ENCODE peak calls at places on chromosomes 5 and 9, in ten cellular contexts. One of them, this sample, is unnamed.

GRCh38 chr5:151523335-151523734 is 67.8 kb downstream of the FAT2 start:
- DNase-seq in HCT116: peak
- DNase-seq in left ventricle myocardium inferior: no peak
- DNase-seq in cardiac fibroblast: peak
- DNase-seq in fibroblast of pulmonary artery: peak
- DNase-seq in kidney: no peak
- DNase-seq in astrocyte of the spinal cord: peak
- DNase-seq in CD4-positive, alpha-beta memory T cell: peak
- DNase-seq in aorta: no peak
- DNase-seq in heart left ventricle: no peak
- DNase-seq in this sample: no peak

GRCh38 chr5:65012411-65012972 is 243.8 kb downstream of the CWC27 start:
- DNase-seq in HCT116: no peak
- DNase-seq in left ventricle myocardium inferior: no peak
- DNase-seq in cardiac fibroblast: no peak
- DNase-seq in fibroblast of pulmonary artery: no peak
- DNase-seq in kidney: no peak
- DNase-seq in astrocyte of the spinal cord: no peak
- DNase-seq in CD4-positive, alpha-beta memory T cell: no peak
- DNase-seq in aorta: no peak
- DNase-seq in heart left ventricle: no peak
- DNase-seq in this sample: no peak

GRCh38 chr9:6467006-6467625 is 54.1 kb downstream of the UHRF2 start:
- DNase-seq in HCT116: no peak
- DNase-seq in left ventricle myocardium inferior: no peak
- DNase-seq in cardiac fibroblast: peak
- DNase-seq in fibroblast of pulmonary artery: peak
- DNase-seq in kidney: no peak
- DNase-seq in astrocyte of the spinal cord: no peak
- DNase-seq in CD4-positive, alpha-beta memory T cell: no peak
- DNase-seq in aorta: no peak
- DNase-seq in heart left ventricle: no peak
- DNase-seq in this sample: no peak

GRCh38 chr5:101393795-101394450 is 490.8 kb upstream of the ST8SIA4 start:
- DNase-seq in HCT116: no peak
- DNase-seq in left ventricle myocardium inferior: no peak
- DNase-seq in cardiac fibroblast: no peak
- DNase-seq in fibroblast of pulmonary artery: no peak
- DNase-seq in kidney: no peak
- DNase-seq in astrocyte of the spinal cord: no peak
- DNase-seq in CD4-positive, alpha-beta memory T cell: no peak
- DNase-seq in aorta: no peak
- DNase-seq in heart left ventricle: no peak
- DNase-seq in this sample: peak

GRCh38 chr9:95815961-95816360 is 59.5 kb upstream of the ERCC6L2 start:
- DNase-seq in HCT116: no peak
- DNase-seq in left ventricle myocardium inferior: no peak
- DNase-seq in cardiac fibroblast: no peak
- DNase-seq in fibroblast of pulmonary artery: no peak
- DNase-seq in kidney: no peak
- DNase-seq in astrocyte of the spinal cord: no peak
- DNase-seq in CD4-positive, alpha-beta memory T cell: no peak
- DNase-seq in aorta: no peak
- DNase-seq in heart left ventricle: no peak
- DNase-seq in this sample: no peak

GRCh38 chr5:53045263-53045662 is 56.1 kb downstream of the ITGA2 start:
- DNase-seq in HCT116: no peak
- DNase-seq in left ventricle myocardium inferior: no peak
- DNase-seq in cardiac fibroblast: no peak
- DNase-seq in fibroblast of pulmonary artery: no peak
- DNase-seq in kidney: no peak
- DNase-seq in astrocyte of the spinal cord: no peak
- DNase-seq in CD4-positive, alpha-beta memory T cell: no peak
- DNase-seq in aorta: no peak
- DNase-seq in heart left ventricle: no peak
- DNase-seq in this sample: no peak

GRCh38 chr9:16318516-16319060 is 551.9 kb downstream of the BNC2 start:
- DNase-seq in HCT116: no peak
- DNase-seq in left ventricle myocardium inferior: no peak
- DNase-seq in cardiac fibroblast: no peak
- DNase-seq in fibroblast of pulmonary artery: no peak
- DNase-seq in kidney: no peak
- DNase-seq in astrocyte of the spinal cord: no peak
- DNase-seq in CD4-positive, alpha-beta memory T cell: no peak
- DNase-seq in aorta: no peak
- DNase-seq in heart left ventricle: no peak
- DNase-seq in this sample: no peak

GRCh38 chr9:99231708-99232107 is 9.6 kb downstream of the SEC61B start:
- DNase-seq in HCT116: no peak
- DNase-seq in left ventricle myocardium inferior: no peak
- DNase-seq in cardiac fibroblast: no peak
- DNase-seq in fibroblast of pulmonary artery: peak
- DNase-seq in kidney: no peak
- DNase-seq in astrocyte of the spinal cord: no peak
- DNase-seq in CD4-positive, alpha-beta memory T cell: no peak
- DNase-seq in aorta: no peak
- DNase-seq in heart left ventricle: peak
- DNase-seq in this sample: no peak

GRCh38 chr5:136249678-136250266 is 56.8 kb upstream of the SMIM32 start:
- DNase-seq in HCT116: peak
- DNase-seq in left ventricle myocardium inferior: peak
- DNase-seq in cardiac fibroblast: peak
- DNase-seq in fibroblast of pulmonary artery: peak
- DNase-seq in kidney: no peak
- DNase-seq in astrocyte of the spinal cord: peak
- DNase-seq in CD4-positive, alpha-beta memory T cell: no peak
- DNase-seq in aorta: peak
- DNase-seq in heart left ventricle: peak
- DNase-seq in this sample: peak

GRCh38 chr9:18676501-18676900 is 202.5 kb downstream of the ADAMTSL1 start:
- DNase-seq in HCT116: no peak
- DNase-seq in left ventricle myocardium inferior: no peak
- DNase-seq in cardiac fibroblast: peak
- DNase-seq in fibroblast of pulmonary artery: no peak
- DNase-seq in kidney: no peak
- DNase-seq in astrocyte of the spinal cord: no peak
- DNase-seq in CD4-positive, alpha-beta memory T cell: no peak
- DNase-seq in aorta: no peak
- DNase-seq in heart left ventricle: no peak
- DNase-seq in this sample: no peak

GRCh38 chr5:81344736-81345135 is 43.3 kb downstream of the ZCCHC9 start:
- DNase-seq in HCT116: no peak
- DNase-seq in left ventricle myocardium inferior: no peak
- DNase-seq in cardiac fibroblast: no peak
- DNase-seq in fibroblast of pulmonary artery: no peak
- DNase-seq in kidney: no peak
- DNase-seq in astrocyte of the spinal cord: no peak
- DNase-seq in CD4-positive, alpha-beta memory T cell: no peak
- DNase-seq in aorta: no peak
- DNase-seq in heart left ventricle: no peak
- DNase-seq in this sample: no peak

GRCh38 chr9:21334969-21335632 is at the start of gene KLHL9:
- DNase-seq in HCT116: peak
- DNase-seq in left ventricle myocardium inferior: peak
- DNase-seq in cardiac fibroblast: peak
- DNase-seq in fibroblast of pulmonary artery: peak
- DNase-seq in kidney: peak
- DNase-seq in astrocyte of the spinal cord: peak
- DNase-seq in CD4-positive, alpha-beta memory T cell: peak
- DNase-seq in aorta: peak
- DNase-seq in heart left ventricle: peak
- DNase-seq in this sample: peak

GRCh38 chr5:147509041-147509709 is 693 bp downstream of the DPYSL3 start:
- DNase-seq in HCT116: no peak
- DNase-seq in left ventricle myocardium inferior: peak
- DNase-seq in cardiac fibroblast: peak
- DNase-seq in fibroblast of pulmonary artery: no peak
- DNase-seq in kidney: peak
- DNase-seq in astrocyte of the spinal cord: no peak
- DNase-seq in CD4-positive, alpha-beta memory T cell: no peak
- DNase-seq in aorta: peak
- DNase-seq in heart left ventricle: peak
- DNase-seq in this sample: no peak

GRCh38 chr5:118990582-118990981 is 2.2 kb upstream of the DTWD2 start:
- DNase-seq in HCT116: no peak
- DNase-seq in left ventricle myocardium inferior: no peak
- DNase-seq in cardiac fibroblast: no peak
- DNase-seq in fibroblast of pulmonary artery: no peak
- DNase-seq in kidney: no peak
- DNase-seq in astrocyte of the spinal cord: no peak
- DNase-seq in CD4-positive, alpha-beta memory T cell: no peak
- DNase-seq in aorta: no peak
- DNase-seq in heart left ventricle: no peak
- DNase-seq in this sample: no peak

GRCh38 chr9:115694014-115694413 is 459.6 kb upstream of the PAPPA start:
- DNase-seq in HCT116: no peak
- DNase-seq in left ventricle myocardium inferior: no peak
- DNase-seq in cardiac fibroblast: peak
- DNase-seq in fibroblast of pulmonary artery: peak
- DNase-seq in kidney: no peak
- DNase-seq in astrocyte of the spinal cord: peak
- DNase-seq in CD4-positive, alpha-beta memory T cell: no peak
- DNase-seq in aorta: no peak
- DNase-seq in heart left ventricle: no peak
- DNase-seq in this sample: peak

GRCh38 chr5:171709930-171710329 is 75.7 kb upstream of the SMIM23 start:
- DNase-seq in HCT116: no peak
- DNase-seq in left ventricle myocardium inferior: peak
- DNase-seq in cardiac fibroblast: no peak
- DNase-seq in fibroblast of pulmonary artery: no peak
- DNase-seq in kidney: no peak
- DNase-seq in astrocyte of the spinal cord: peak
- DNase-seq in CD4-positive, alpha-beta memory T cell: no peak
- DNase-seq in aorta: no peak
- DNase-seq in heart left ventricle: peak
- DNase-seq in this sample: no peak

GRCh38 chr5:118070041-118070440 is 918.3 kb downstream of the DTWD2 start:
- DNase-seq in HCT116: no peak
- DNase-seq in left ventricle myocardium inferior: no peak
- DNase-seq in cardiac fibroblast: no peak
- DNase-seq in fibroblast of pulmonary artery: no peak
- DNase-seq in kidney: no peak
- DNase-seq in astrocyte of the spinal cord: no peak
- DNase-seq in CD4-positive, alpha-beta memory T cell: no peak
- DNase-seq in aorta: no peak
- DNase-seq in heart left ventricle: no peak
- DNase-seq in this sample: no peak

GRCh38 chr5:65815156-65815555 is 93.2 kb downstream of the NLN start:
- DNase-seq in HCT116: no peak
- DNase-seq in left ventricle myocardium inferior: no peak
- DNase-seq in cardiac fibroblast: peak
- DNase-seq in fibroblast of pulmonary artery: peak
- DNase-seq in kidney: no peak
- DNase-seq in astrocyte of the spinal cord: no peak
- DNase-seq in CD4-positive, alpha-beta memory T cell: no peak
- DNase-seq in aorta: no peak
- DNase-seq in heart left ventricle: no peak
- DNase-seq in this sample: no peak

GRCh38 chr9:104868687-104869404 is 59.1 kb downstream of the ABCA1 start:
- DNase-seq in HCT116: no peak
- DNase-seq in left ventricle myocardium inferior: peak
- DNase-seq in cardiac fibroblast: peak
- DNase-seq in fibroblast of pulmonary artery: peak
- DNase-seq in kidney: peak
- DNase-seq in astrocyte of the spinal cord: peak
- DNase-seq in CD4-positive, alpha-beta memory T cell: no peak
- DNase-seq in aorta: peak
- DNase-seq in heart left ventricle: peak
- DNase-seq in this sample: peak
- H3K4me3 ChIP-seq in HCT116: no peak
- H3K4me3 ChIP-seq in left ventricle myocardium inferior: no peak
- H3K4me3 ChIP-seq in cardiac fibroblast: no peak
- H3K4me3 ChIP-seq in fibroblast of pulmonary artery: no peak
- H3K4me3 ChIP-seq in kidney: no peak
- H3K4me3 ChIP-seq in astrocyte of the spinal cord: no peak
- H3K4me3 ChIP-seq in CD4-positive, alpha-beta memory T cell: no peak
- H3K4me3 ChIP-seq in aorta: no peak
- H3K4me3 ChIP-seq in heart left ventricle: no peak
- H3K4me3 ChIP-seq in this sample: no peak

GRCh38 chr9:98087420-98088354 is 31.2 kb downstream of the NANS start:
- DNase-seq in HCT116: no peak
- DNase-seq in left ventricle myocardium inferior: peak
- DNase-seq in cardiac fibroblast: peak
- DNase-seq in fibroblast of pulmonary artery: peak
- DNase-seq in kidney: peak
- DNase-seq in astrocyte of the spinal cord: peak
- DNase-seq in CD4-positive, alpha-beta memory T cell: no peak
- DNase-seq in aorta: peak
- DNase-seq in heart left ventricle: peak
- DNase-seq in this sample: peak
- H3K4me3 ChIP-seq in HCT116: no peak
- H3K4me3 ChIP-seq in left ventricle myocardium inferior: peak
- H3K4me3 ChIP-seq in cardiac fibroblast: peak
- H3K4me3 ChIP-seq in fibroblast of pulmonary artery: peak
- H3K4me3 ChIP-seq in kidney: no peak
- H3K4me3 ChIP-seq in astrocyte of the spinal cord: peak
- H3K4me3 ChIP-seq in CD4-positive, alpha-beta memory T cell: no peak
- H3K4me3 ChIP-seq in aorta: peak
- H3K4me3 ChIP-seq in heart left ventricle: peak
- H3K4me3 ChIP-seq in this sample: peak

DNA sequence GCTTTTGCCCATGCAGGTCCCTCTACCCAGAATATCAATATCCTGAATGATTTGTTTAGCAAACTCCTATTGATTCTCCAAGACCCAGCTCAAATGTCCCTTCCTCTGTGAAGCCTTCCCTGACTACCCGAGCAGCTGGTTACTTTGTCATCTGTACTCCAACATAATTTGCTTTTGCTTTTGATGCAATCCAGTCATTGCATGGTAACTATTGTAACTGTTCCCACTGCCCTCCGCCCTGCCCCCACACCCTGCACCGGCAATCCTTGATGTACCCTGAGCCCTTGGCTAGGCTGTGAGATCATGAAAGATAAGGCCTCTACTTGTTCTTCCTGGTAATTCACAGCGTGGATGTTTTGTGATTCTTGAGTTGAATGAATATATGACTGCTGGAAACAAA is 119.9 kb upstream of the BOD1 start:
- DNase-seq in HCT116: no peak
- DNase-seq in left ventricle myocardium inferior: no peak
- DNase-seq in cardiac fibroblast: no peak
- DNase-seq in fibroblast of pulmonary artery: no peak
- DNase-seq in kidney: no peak
- DNase-seq in astrocyte of the spinal cord: no peak
- DNase-seq in CD4-positive, alpha-beta memory T cell: no peak
- DNase-seq in aorta: no peak
- DNase-seq in heart left ventricle: no peak
- DNase-seq in this sample: no peak
- H3K4me3 ChIP-seq in HCT116: no peak
- H3K4me3 ChIP-seq in left ventricle myocardium inferior: no peak
- H3K4me3 ChIP-seq in cardiac fibroblast: no peak
- H3K4me3 ChIP-seq in fibroblast of pulmonary artery: no peak
- H3K4me3 ChIP-seq in kidney: no peak
- H3K4me3 ChIP-seq in astrocyte of the spinal cord: no peak
- H3K4me3 ChIP-seq in CD4-positive, alpha-beta memory T cell: no peak
- H3K4me3 ChIP-seq in aorta: no peak
- H3K4me3 ChIP-seq in heart left ventricle: no peak
- H3K4me3 ChIP-seq in this sample: no peak

DNA sequence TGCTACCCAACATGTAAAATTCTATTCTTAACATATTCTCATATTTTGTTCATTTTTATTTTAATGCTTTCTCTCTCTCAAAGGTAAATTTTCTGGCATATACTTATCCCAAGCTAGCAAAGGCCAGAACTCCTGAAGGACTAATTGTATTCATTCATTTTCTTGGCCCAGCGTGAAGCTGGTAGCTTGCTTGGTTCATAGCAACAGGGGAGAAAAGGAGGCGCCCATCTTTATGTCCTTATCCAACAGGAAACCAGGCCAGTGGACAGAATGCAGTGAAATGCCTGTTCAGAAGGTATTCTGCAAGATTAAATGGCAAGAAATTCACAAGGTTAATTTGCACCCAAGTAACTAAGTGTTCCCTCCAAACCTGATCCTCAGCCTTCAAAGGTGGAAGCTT is 5.7 kb downstream of the EFNA5 start:
- DNase-seq in HCT116: no peak
- DNase-seq in left ventricle myocardium inferior: no peak
- DNase-seq in cardiac fibroblast: no peak
- DNase-seq in fibroblast of pulmonary artery: no peak
- DNase-seq in kidney: no peak
- DNase-seq in astrocyte of the spinal cord: no peak
- DNase-seq in CD4-positive, alpha-beta memory T cell: no peak
- DNase-seq in aorta: no peak
- DNase-seq in heart left ventricle: no peak
- DNase-seq in this sample: no peak
- H3K4me3 ChIP-seq in HCT116: no peak
- H3K4me3 ChIP-seq in left ventricle myocardium inferior: no peak
- H3K4me3 ChIP-seq in cardiac fibroblast: no peak
- H3K4me3 ChIP-seq in fibroblast of pulmonary artery: no peak
- H3K4me3 ChIP-seq in kidney: no peak
- H3K4me3 ChIP-seq in astrocyte of the spinal cord: no peak
- H3K4me3 ChIP-seq in CD4-positive, alpha-beta memory T cell: no peak
- H3K4me3 ChIP-seq in aorta: no peak
- H3K4me3 ChIP-seq in heart left ventricle: no peak
- H3K4me3 ChIP-seq in this sample: no peak